ENCODE peak calls at places on chromosomes 7 and 10, in eight cellular contexts. C is CD8-positive, alpha-beta memory T cell; P is iPS DF 6.9; D is HCT116; T is Karpas-422; F is neural progenitor cell; S is right cardiac atrium; B is cardiac muscle cell. Z is an unnamed sample.

GRCh38 chr10:93261961-93262610 is 188.4 kb downstream of the CYP26A1 start:
- DNase-seq in F (no peak), C (no peak), B (no peak), S (no peak), D (no peak), P (no peak), T (no peak), Z (no peak)

GRCh38 chr7:108613147-108613948 is 43.7 kb downstream of the DNAJB9 start:
- DNase-seq in D (peak; percentile 33), T (peak; percentile 84), S (no peak), C (peak; percentile 16), F (peak; percentile 62), B (peak; percentile 66), P (peak; percentile 22), Z (peak; percentile 43)

GRCh38 chr10:132290631-132291030 is 17.1 kb downstream of the STK32C start:
- DNase-seq in B (no peak), D (no peak), S (peak; percentile 3), T (no peak), C (no peak), F (no peak), P (no peak), Z (no peak)

GRCh38 chr10:113056468-113057021 is 106.5 kb downstream of the TCF7L2 start:
- DNase-seq in B (no peak), S (no peak), F (no peak), C (no peak), T (no peak), P (no peak), D (no peak), Z (no peak)

GRCh38 chr7:26688388-26688787 is 176.0 kb downstream of the SKAP2 start:
- DNase-seq in B (no peak), C (no peak), S (no peak), D (no peak), T (no peak), F (no peak), P (no peak), Z (no peak)

GRCh38 chr7:94561841-94562514 is 52.4 kb downstream of the CASD1 start:
- DNase-seq in P (no peak), B (no peak), D (no peak), C (no peak), S (no peak), T (no peak), F (no peak), Z (no peak)

GRCh38 chr10:94214497-94214896 is 148.2 kb downstream of the NOC3L start:
- DNase-seq in P (peak; percentile 2), F (no peak), B (no peak), D (no peak), C (no peak), S (no peak), T (no peak), Z (no peak)

GRCh38 chr10:50326757-50327701 is 75.7 kb upstream of the ASAH2 start:
- DNase-seq in S (peak; percentile 57), F (no peak), B (no peak), T (no peak), C (no peak), D (no peak), P (no peak), Z (no peak)

GRCh38 chr10:110642980-110643655 is 1.0 kb upstream of the RBM20 start:
- DNase-seq in D (no peak), F (peak; percentile 85), B (peak; percentile 84), S (no peak), P (no peak), T (no peak), C (no peak), Z (no peak)

GRCh38 chr7:70135656-70136055 is 537.4 kb downstream of the AUTS2 start:
- DNase-seq in S (no peak), C (no peak), P (no peak), F (no peak), B (no peak), T (no peak), D (no peak), Z (no peak)

GRCh38 chr10:123678376-123678775 is 12.2 kb downstream of the GPR26 start:
- DNase-seq in S (no peak), P (no peak), D (no peak), T (peak; percentile 48), B (no peak), F (no peak), C (no peak), Z (no peak)

GRCh38 chr10:6036861-6037321 is 25.3 kb downstream of the IL2RA start:
- DNase-seq in P (no peak), D (no peak), T (no peak), S (no peak), B (no peak), C (peak; percentile 21), F (no peak), Z (no peak)

GRCh38 chr10:70588852-70589570 is 13.5 kb downstream of the PRF1 start:
- DNase-seq in F (no peak), T (no peak), C (no peak), P (no peak), S (no peak), D (no peak), B (no peak), Z (no peak)

GRCh38 chr10:77419056-77419455 is 218.6 kb downstream of the KCNMA1 start:
- DNase-seq in P (no peak), F (no peak), D (no peak), T (no peak), S (no peak), C (no peak), B (no peak), Z (no peak)
- H3K4me1 ChIP-seq in P (no peaks in the 10 kb centered on the region), F (peaks cover 3% of the 10 kb centered on the region), D (no peaks in the 10 kb centered on the region), T (no peaks in the 10 kb centered on the region), S (peaks cover 4% of the 10 kb centered on the region), C (no peaks in the 10 kb centered on the region), B (no peaks in the 10 kb centered on the region), Z (peaks cover 3% of the 10 kb centered on the region)

GRCh38 chr10:74587109-74587508 is 239.3 kb upstream of the KAT6B start:
- DNase-seq in C (no peak), T (no peak), S (no peak), P (no peak), B (no peak), D (no peak), F (no peak), Z (no peak)

GRCh38 chr10:74589226-74589673 is 237.2 kb upstream of the KAT6B start:
- DNase-seq in F (peak; percentile 81), S (peak; percentile 93), C (peak; percentile 88), T (peak; percentile 98), P (no peak), D (no peak), B (peak; percentile 59), Z (no peak)

GRCh38 chr10:74586088-74586585 is 240.3 kb upstream of the KAT6B start:
- DNase-seq in D (no peak), F (no peak), B (peak; percentile 13), C (peak; percentile 75), P (no peak), T (peak; percentile 57), S (no peak), Z (no peak)

GRCh38 chr10:74585231-74586087 is 240.9 kb upstream of the KAT6B start:
- DNase-seq in F (peak; percentile 32), S (no peak), B (no peak), C (peak; percentile 52), D (no peak), T (peak; percentile 70), P (no peak), Z (no peak)
- H3K4me3 ChIP-seq in F (no peak overlapping the region), S (peak overlapping the region; percentile 17), B (no peak overlapping the region), C (peak overlapping the region; percentile 33), D (no peak overlapping the region), T (peak overlapping the region; percentile 51), P (no peak overlapping the region), Z (no peak overlapping the region)

GRCh38 chr10:37831495-37832333 is 25.7 kb downstream of the ZNF248 start:
- DNase-seq in B (no peak), C (no peak), S (no peak), P (no peak), T (no peak), F (no peak), D (no peak), Z (no peak)

GRCh38 chr10:37821237-37821636 is 36.2 kb downstream of the ZNF248 start:
- DNase-seq in D (no peak), B (no peak), T (no peak), C (no peak), F (no peak), S (no peak), P (no peak), Z (no peak)

GRCh38 chr10:37826806-37827205 is 30.6 kb downstream of the ZNF248 start:
- DNase-seq in S (no peak), P (no peak), C (no peak), B (no peak), T (no peak), F (no peak), D (no peak), Z (no peak)
- H3K9me3 ChIP-seq in S (peaks cover 3% of the 10 kb centered on the region), P (peaks cover 9% of the 10 kb centered on the region), C (peaks cover 31% of the 10 kb centered on the region), B (peaks cover 9% of the 10 kb centered on the region), T (peaks cover 57% of the 10 kb centered on the region), F (peaks cover 29% of the 10 kb centered on the region), D (peaks cover 6% of the 10 kb centered on the region), Z (peaks cover 23% of the 10 kb centered on the region)

GRCh38 chr7:130353196-130353595 is 8.6 kb downstream of the CPA5 start:
- DNase-seq in B (no peak), D (no peak), S (no peak), P (no peak), C (no peak), F (no peak), T (no peak), Z (no peak)
- H3K4me1 ChIP-seq in B (peaks cover 36% of the 10 kb centered on the region), D (peaks cover 44% of the 10 kb centered on the region), S (peaks cover 5% of the 10 kb centered on the region), P (peaks cover 13% of the 10 kb centered on the region), C (no peaks in the 10 kb centered on the region), F (peaks cover 43% of the 10 kb centered on the region), T (no peaks in the 10 kb centered on the region), Z (peaks cover 9% of the 10 kb centered on the region)

Z was measured in NT2/D1.